ENCODE peak calls at places on chromosomes 1 and 21, in four cellular contexts. G, W, C and Q are unnamed samples.

GRCh38 chr1:167795810-167796740 is 74.3 kb downstream of the MPZL1 start:
- DNase-seq in G (no peak), W (no peak), C (no peak), Q (no peak)

GRCh38 chr1:219697667-219698066 is 84.8 kb upstream of the ZC3H11B start:
- DNase-seq in G (no peak), W (no peak), C (no peak), Q (no peak)

GRCh38 chr1:64357376-64357775 is 112.6 kb upstream of the CACHD1 start:
- DNase-seq in G (no peak), W (no peak), C (no peak), Q (peak; percentile 57)

GRCh38 chr1:202283991-202284390 is 57.7 kb downstream of the UBE2T start:
- DNase-seq in G (no peak), W (no peak), C (no peak), Q (no peak)

GRCh38 chr1:27298632-27299384 is 23.2 kb upstream of the TMEM222 start:
- DNase-seq in G (no peak), W (no peak), C (no peak), Q (no peak)

GRCh38 chr21:28308516-28308915 is 684.2 kb downstream of the LTN1 start:
- DNase-seq in G (no peak), W (no peak), C (no peak), Q (no peak)

GRCh38 chr1:56050911-56051310 is 528.5 kb downstream of the PLPP3 start:
- DNase-seq in G (no peak), W (no peak), C (no peak), Q (no peak)

GRCh38 chr21:37562920-37563640 is 196.5 kb downstream of the DYRK1A start:
- DNase-seq in G (no peak), W (no peak), C (no peak), Q (no peak)

GRCh38 chr1:236774926-236775325 is 20.2 kb upstream of the MTR start:
- DNase-seq in G (no peak), W (no peak), C (peak; percentile 10), Q (peak; percentile 49)

GRCh38 chr1:236753554-236753953 is 41.5 kb upstream of the MTR start:
- DNase-seq in G (no peak), W (peak; percentile 35), C (peak; percentile 56), Q (peak; percentile 76)

GRCh38 chr21:28216976-28217523 is 775.6 kb downstream of the LTN1 start:
- DNase-seq in G (no peak), W (no peak), C (no peak), Q (no peak)

GRCh38 chr1:224259986-224260385 is 70.0 kb downstream of the NVL start:
- DNase-seq in G (no peak), W (no peak), C (no peak), Q (no peak)

GRCh38 chr1:56799605-56800398 is 19.4 kb downstream of the FYB2 start:
- DNase-seq in G (no peak), W (no peak), C (no peak), Q (no peak)

GRCh38 chr1:172399369-172400072 is 21.0 kb upstream of the C1orf105 start:
- DNase-seq in G (no peak), W (no peak), C (peak; percentile 58), Q (no peak)

GRCh38 chr21:44265734-44266270 is 4.1 kb upstream of the DNMT3L start:
- DNase-seq in G (no peak), W (no peak), C (no peak), Q (no peak)

GRCh38 chr1:210123924-210124589 is 108.5 kb upstream of the SERTAD4 start:
- DNase-seq in G (no peak), W (no peak), C (no peak), Q (no peak)

GRCh38 chr1:62912028-62912638 is 128.2 kb downstream of the ATG4C start:
- DNase-seq in G (no peak), W (peak; percentile 36), C (no peak), Q (no peak)

GRCh38 chr1:38071530-38072266 is 25.1 kb upstream of the POU3F1 start:
- DNase-seq in G (no peak), W (peak; percentile 47), C (no peak), Q (no peak)

GRCh38 chr1:6447818-6448748 is 17.9 kb downstream of the TNFRSF25 start:
- DNase-seq in G (no peak), W (peak; percentile 62), C (peak; percentile 81), Q (no peak)

GRCh38 chr1:165633624-165634023 is 2.6 kb downstream of the MGST3 start:
- DNase-seq in G (no peak), W (no peak), C (no peak), Q (no peak)

GRCh38 chr1:229024528-229025119 is 246.3 kb upstream of the RAB4A start:
- DNase-seq in G (no peak), W (peak; percentile 70), C (peak; percentile 57), Q (peak; percentile 43)

GRCh38 chr1:43238104-43238503 is 31.7 kb upstream of the TMEM125 start:
- DNase-seq in G (no peak), W (peak; percentile 40), C (peak; percentile 54), Q (peak; percentile 87)

GRCh38 chr1:208209286-208209685 is 34.9 kb downstream of the PLXNA2 start:
- DNase-seq in G (no peak), W (no peak), C (no peak), Q (no peak)

GRCh38 chr1:17648457-17649145 is 106.5 kb upstream of the ACTL8 start:
- DNase-seq in G (no peak), W (no peak), C (no peak), Q (no peak)

GRCh38 chr1:21894034-21894881 is 42.9 kb downstream of the HSPG2 start:
- DNase-seq in G (no peak), W (no peak), C (no peak), Q (no peak)

GRCh38 chr1:75720325-75720724 is 4.2 kb upstream of the ACADM start:
- DNase-seq in G (no peak), W (no peak), C (no peak), Q (no peak)

GRCh38 chr1:162535501-162535900 is 26.0 kb upstream of the UAP1 start:
- DNase-seq in G (no peak), W (no peak), C (no peak), Q (no peak)

GRCh38 chr21:41136286-41136685 is 31.7 kb upstream of the BACE2 start:
- DNase-seq in G (no peak), W (no peak), C (no peak), Q (no peak)

GRCh38 chr1:44572572-44572879 is 101.8 kb downstream of the TMEM53 start:
- DNase-seq in G (no peak), W (no peak), C (no peak), Q (no peak)

GRCh38 chr21:26962516-26963305 is 4.2 kb downstream of the ADAMTS5 start:
- DNase-seq in G (no peak), W (no peak), C (no peak), Q (no peak)
- TF ChIP-seq YY1 in G (no peak), W (no peak), C (no peak), Q (no peak)

GRCh38 chr1:71428029-71428428 is 347.2 kb upstream of the ZRANB2 start:
- DNase-seq in G (no peak), W (no peak), C (no peak), Q (no peak)
- TF ChIP-seq ZNF274 in G (no peak), W (no peak), C (no peak), Q (no peak)

DNA sequence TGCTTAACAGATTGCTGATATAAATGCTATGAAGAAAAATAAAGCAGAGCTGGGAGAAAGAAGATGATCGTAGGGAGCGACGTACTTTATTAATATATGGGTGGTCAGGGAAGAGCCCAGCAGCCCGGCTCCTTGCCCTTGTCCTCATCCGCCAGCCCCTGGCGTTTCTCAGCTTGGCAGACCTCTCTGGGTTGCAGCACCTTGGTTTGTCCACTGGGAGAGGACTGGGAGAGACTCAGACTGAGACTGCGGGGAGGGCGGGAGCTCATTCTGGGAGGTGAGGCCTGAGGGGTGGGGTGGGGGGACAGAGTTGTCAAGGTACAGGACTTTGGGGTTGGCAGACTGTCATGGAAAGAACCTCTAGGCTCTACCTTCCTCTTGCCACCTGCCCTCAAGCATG is 3.3 kb upstream of the S100A3 start:
- DNase-seq in G (no peak), W (peak; percentile 43), C (no peak), Q (no peak)
- H3K4me3 ChIP-seq in G (no peak overlapping the region), W (no peak overlapping the region), C (no peak overlapping the region), Q (no peak overlapping the region)

DNA sequence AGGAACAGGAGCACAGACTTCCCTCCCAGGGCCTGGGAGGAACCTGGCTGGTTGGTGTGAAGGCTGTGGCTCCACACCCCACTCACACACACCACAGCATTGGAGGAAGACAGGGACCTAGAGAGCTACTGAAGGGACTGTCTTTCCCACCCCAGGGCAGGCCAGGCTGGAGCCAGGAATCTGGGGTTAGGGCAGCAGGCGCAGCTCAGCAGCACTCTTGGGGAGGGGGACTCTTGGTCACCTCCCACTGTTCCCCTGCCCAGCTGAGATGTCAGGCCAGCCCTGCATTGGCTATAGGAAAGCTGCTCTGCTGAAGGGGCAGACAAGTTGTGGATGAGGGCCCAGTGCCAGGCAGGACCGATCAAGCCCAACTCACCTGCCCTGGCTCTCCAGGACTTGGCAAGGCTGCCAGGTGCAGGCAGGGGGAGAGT is 1.6 kb upstream of the PLEKHA6 start:
- DNase-seq in G (no peak), W (no peak), C (no peak), Q (no peak)
- TF ChIP-seq YY1 in G (no peak), W (no peak), C (no peak), Q (no peak)